ENCODE peak calls at places on chromosomes 6 and 20, in nine cellular contexts. B is fibroblast of lung, M is adrenal gland, G is right lobe of liver, Y is mammary epithelial cell, C is breast epithelium, H is GM23248, W is esophagus squamous epithelium, X is HCT116. K is an unnamed sample.

GRCh38 chr20:61557603-61558002 is 305.5 kb downstream of the CDH4 start:
- DNase-seq in B (no peak), M (no peak), G (no peak), Y (no peak), C (no peak), H (no peak), W (no peak), X (no peak), K (no peak)

GRCh38 chr20:50099121-50099520 is 13.8 kb downstream of the UBE2V1 start:
- DNase-seq in B (no peak), M (no peak), G (no peak), Y (no peak), C (no peak), H (no peak), W (no peak), X (no peak), K (no peak)

GRCh38 chr6:42561986-42562385 is 1.8 kb upstream of the UBR2 start:
- DNase-seq in B (no peak), M (no peak), G (no peak), Y (no peak), C (no peak), H (no peak), W (no peak), X (no peak), K (no peak)

GRCh38 chr20:61742097-61742805 is 323.4 kb downstream of the TAF4 start:
- DNase-seq in B (no peak), M (no peak), G (no peak), Y (no peak), C (no peak), H (no peak), W (no peak), X (no peak), K (no peak)

GRCh38 chr6:156183678-156184077 is 593.5 kb upstream of the ARID1B start:
- DNase-seq in B (no peak), M (no peak), G (no peak), Y (no peak), C (no peak), H (no peak), W (no peak), X (no peak), K (no peak)

GRCh38 chr20:39146394-39146793 is 184.2 kb downstream of the DHX35 start:
- DNase-seq in B (no peak), M (no peak), G (no peak), Y (no peak), C (no peak), H (no peak), W (no peak), X (no peak), K (no peak)

GRCh38 chr6:78810698-78811097 is 56.7 kb upstream of the IRAK1BP1 start:
- DNase-seq in B (no peak), M (no peak), G (peak; percentile 65), Y (peak; percentile 100), C (peak; percentile 70), H (peak; percentile 83), W (no peak), X (no peak), K (no peak)

GRCh38 chr6:83708546-83708969 is 343 bp downstream of the SNAP91 start:
- DNase-seq in B (peak; percentile 1), M (no peak), G (no peak), Y (no peak), C (no peak), H (peak; percentile 38), W (no peak), X (no peak), K (no peak)

GRCh38 chr6:38213275-38213674 is 393.7 kb downstream of the ZFAND3 start:
- DNase-seq in B (no peak), M (no peak), G (no peak), Y (no peak), C (no peak), H (no peak), W (no peak), X (no peak), K (no peak)

GRCh38 chr20:54140927-54141566 is 32.7 kb downstream of the CYP24A1 start:
- DNase-seq in B (peak; percentile 33), M (no peak), G (no peak), Y (peak; percentile 91), C (no peak), H (peak; percentile 77), W (no peak), X (no peak), K (no peak)

GRCh38 chr20:6381887-6382286 is 259.1 kb upstream of the FERMT1 start:
- DNase-seq in B (peak; percentile 51), M (no peak), G (no peak), Y (peak; percentile 8), C (no peak), H (peak; percentile 13), W (no peak), X (no peak), K (no peak)

GRCh38 chr6:131660195-131660594 is 23.1 kb downstream of the ENPP3 start:
- DNase-seq in B (peak; percentile 3), M (no peak), G (no peak), Y (peak; percentile 48), C (no peak), H (peak; percentile 65), W (no peak), X (peak; percentile 45), K (no peak)

GRCh38 chr6:95551678-95552324 is 25.5 kb upstream of the MANEA start:
- DNase-seq in B (no peak), M (no peak), G (no peak), Y (no peak), C (no peak), H (no peak), W (no peak), X (no peak), K (no peak)

GRCh38 chr20:57540889-57541288 is 15.9 kb upstream of the CTCFL start:
- DNase-seq in B (no peak), M (no peak), G (no peak), Y (no peak), C (no peak), H (no peak), W (no peak), X (no peak), K (no peak)

GRCh38 chr6:37987008-37987407 is 167.5 kb downstream of the ZFAND3 start:
- DNase-seq in B (peak; percentile 39), M (no peak), G (no peak), Y (peak; percentile 12), C (no peak), H (peak; percentile 87), W (no peak), X (no peak), K (no peak)

GRCh38 chr20:43938017-43938655 is 23.5 kb downstream of the TOX2 start:
- DNase-seq in B (peak; percentile 22), M (no peak), G (no peak), Y (no peak), C (no peak), H (peak; percentile 53), W (no peak), X (no peak), K (no peak)

GRCh38 chr6:36781669-36782068 is 57.6 kb downstream of the CPNE5 start:
- DNase-seq in B (no peak), M (no peak), G (no peak), Y (no peak), C (no peak), H (no peak), W (no peak), X (no peak), K (no peak)

GRCh38 chr6:94902974-94903628 is 674.2 kb upstream of the MANEA start:
- DNase-seq in B (no peak), M (no peak), G (no peak), Y (no peak), C (no peak), H (no peak), W (no peak), X (no peak), K (no peak)

GRCh38 chr6:168275168-168275567 is 44.4 kb downstream of the DACT2 start:
- DNase-seq in B (no peak), M (no peak), G (no peak), Y (no peak), C (no peak), H (no peak), W (no peak), X (no peak), K (no peak)

GRCh38 chr6:168270274-168271174 is 49.1 kb downstream of the DACT2 start:
- DNase-seq in B (no peak), M (no peak), G (peak; percentile 81), Y (no peak), C (no peak), H (no peak), W (no peak), X (no peak), K (no peak)

GRCh38 chr6:168273483-168274045 is 46.0 kb downstream of the DACT2 start:
- DNase-seq in B (no peak), M (no peak), G (no peak), Y (no peak), C (no peak), H (no peak), W (no peak), X (no peak), K (no peak)

GRCh38 chr6:168274046-168274952 is 45.3 kb downstream of the DACT2 start:
- DNase-seq in B (no peak), M (no peak), G (no peak), Y (no peak), C (no peak), H (no peak), W (no peak), X (no peak), K (no peak)

GRCh38 chr6:168272379-168273011 is 47.1 kb downstream of the DACT2 start:
- DNase-seq in B (no peak), M (no peak), G (no peak), Y (no peak), C (no peak), H (no peak), W (no peak), X (no peak), K (no peak)
- H3K4me1 ChIP-seq in B (no peaks in the 10 kb centered on the region), M (no peaks in the 10 kb centered on the region), G (no peaks in the 10 kb centered on the region), Y (no peaks in the 10 kb centered on the region), C (no peaks in the 10 kb centered on the region), H (no peaks in the 10 kb centered on the region), W (peaks cover 7% of the 10 kb centered on the region), X (no peaks in the 10 kb centered on the region), K (no peaks in the 10 kb centered on the region)

GRCh38 chr20:32449057-32449889 is 91.1 kb downstream of the ASXL1 start:
- DNase-seq in B (no peak), M (no peak), G (no peak), Y (no peak), C (no peak), H (no peak), W (no peak), X (no peak), K (no peak)
- H3K36me3 ChIP-seq in B (peaks cover 23% of the 10 kb centered on the region), M (no peaks in the 10 kb centered on the region), G (no peaks in the 10 kb centered on the region), Y (no peaks in the 10 kb centered on the region), C (peaks cover 9% of the 10 kb centered on the region), H (peaks cover 2% of the 10 kb centered on the region), W (peaks cover 5% of the 10 kb centered on the region), X (peaks cover 7% of the 10 kb centered on the region), K (peaks cover 33% of the 10 kb centered on the region)

DNA sequence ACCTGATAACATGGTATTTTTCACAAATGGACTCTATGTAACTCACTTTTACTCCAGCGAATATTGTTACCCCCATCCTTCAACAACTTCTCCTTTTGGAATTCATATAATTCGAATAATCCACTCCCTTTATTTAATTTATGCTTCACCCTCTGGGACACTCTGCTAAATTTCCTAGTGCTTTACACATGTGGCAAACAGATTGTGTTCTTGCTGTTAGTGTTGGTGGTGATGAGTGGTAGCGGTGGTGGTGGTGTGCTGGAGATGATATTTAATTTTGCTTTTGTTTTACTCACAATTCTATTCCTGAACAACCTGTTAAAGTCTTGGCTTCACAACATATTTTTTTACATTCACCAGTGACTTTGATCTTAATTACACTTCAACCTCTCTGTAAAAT is 32.8 kb downstream of the HTR1B start:
- DNase-seq in B (no peak), M (no peak), G (no peak), Y (no peak), C (no peak), H (no peak), W (no peak), X (no peak), K (no peak)
- H3K27ac ChIP-seq in B (no peak overlapping the region), M (no peak overlapping the region), G (no peak overlapping the region), Y (no peak overlapping the region), C (no peak overlapping the region), H (no peak overlapping the region), W (no peak overlapping the region), X (no peak overlapping the region), K (no peak overlapping the region)

GRCh38 chr6:169579712-169580111 is 122.1 kb downstream of the WDR27 start:
- DNase-seq in B (no peak), M (no peak), G (no peak), Y (peak; percentile 60), C (no peak), H (no peak), W (no peak), X (no peak), K (no peak)
- H3K4me1 ChIP-seq in B (no peaks in the 10 kb centered on the region), M (no peaks in the 10 kb centered on the region), G (no peaks in the 10 kb centered on the region), Y (peaks cover 13% of the 10 kb centered on the region), C (no peaks in the 10 kb centered on the region), H (no peaks in the 10 kb centered on the region), W (peaks cover 7% of the 10 kb centered on the region), X (no peaks in the 10 kb centered on the region), K (no peaks in the 10 kb centered on the region)